ENCODE peak calls at places on chromosomes 1 and 21, in ten cellular contexts. One of them, this sample, is unnamed.

GRCh38 chr1:1356796-1357401 is 1.5 kb downstream of the MXRA8 start:
- DNase-seq in endothelial cell: no peak
- DNase-seq in upper lobe of right lung: no peak
- DNase-seq in fibroblast of lung: no peak
- DNase-seq in left ventricle myocardium inferior: no peak
- DNase-seq in progenitor cell of endocrine pancreas: no peak
- DNase-seq in ovary: no peak
- DNase-seq in fibroblast of pulmonary artery: no peak
- DNase-seq in CD4-positive, alpha-beta T cell: no peak
- DNase-seq in omental fat pad: no peak
- DNase-seq in this sample: no peak

GRCh38 chr1:68136187-68136586 is 85.8 kb upstream of the DIRAS3 start:
- DNase-seq in progenitor cell of endocrine pancreas: no peak
- DNase-seq in ovary: no peak
- DNase-seq in upper lobe of right lung: no peak
- DNase-seq in CD4-positive, alpha-beta T cell: no peak
- DNase-seq in left ventricle myocardium inferior: no peak
- DNase-seq in fibroblast of lung: no peak
- DNase-seq in omental fat pad: no peak
- DNase-seq in fibroblast of pulmonary artery: peak
- DNase-seq in endothelial cell: no peak
- DNase-seq in this sample: no peak

GRCh38 chr1:27335506-27336422 is 6.1 kb upstream of the SYTL1 start:
- DNase-seq in progenitor cell of endocrine pancreas: no peak
- DNase-seq in endothelial cell: no peak
- DNase-seq in left ventricle myocardium inferior: no peak
- DNase-seq in omental fat pad: no peak
- DNase-seq in fibroblast of pulmonary artery: no peak
- DNase-seq in upper lobe of right lung: no peak
- DNase-seq in fibroblast of lung: no peak
- DNase-seq in ovary: no peak
- DNase-seq in CD4-positive, alpha-beta T cell: no peak
- DNase-seq in this sample: no peak

GRCh38 chr1:184289825-184290550 is 96.8 kb upstream of the C1orf21 start:
- DNase-seq in upper lobe of right lung: no peak
- DNase-seq in progenitor cell of endocrine pancreas: no peak
- DNase-seq in endothelial cell: no peak
- DNase-seq in fibroblast of pulmonary artery: no peak
- DNase-seq in fibroblast of lung: no peak
- DNase-seq in left ventricle myocardium inferior: no peak
- DNase-seq in CD4-positive, alpha-beta T cell: no peak
- DNase-seq in ovary: no peak
- DNase-seq in omental fat pad: no peak
- DNase-seq in this sample: no peak

GRCh38 chr1:53140451-53140850 is 2.0 kb downstream of the SLC1A7 start:
- DNase-seq in upper lobe of right lung: no peak
- DNase-seq in endothelial cell: no peak
- DNase-seq in progenitor cell of endocrine pancreas: no peak
- DNase-seq in left ventricle myocardium inferior: no peak
- DNase-seq in ovary: peak
- DNase-seq in CD4-positive, alpha-beta T cell: no peak
- DNase-seq in fibroblast of pulmonary artery: no peak
- DNase-seq in omental fat pad: no peak
- DNase-seq in fibroblast of lung: peak
- DNase-seq in this sample: no peak

GRCh38 chr21:25171438-25171837 is 435.8 kb downstream of the MRPL39 start:
- DNase-seq in left ventricle myocardium inferior: no peak
- DNase-seq in ovary: no peak
- DNase-seq in fibroblast of lung: peak
- DNase-seq in progenitor cell of endocrine pancreas: no peak
- DNase-seq in omental fat pad: no peak
- DNase-seq in fibroblast of pulmonary artery: peak
- DNase-seq in CD4-positive, alpha-beta T cell: no peak
- DNase-seq in endothelial cell: no peak
- DNase-seq in upper lobe of right lung: no peak
- DNase-seq in this sample: no peak

GRCh38 chr1:12435639-12436344 is 182.2 kb downstream of the DHRS3 start:
- DNase-seq in left ventricle myocardium inferior: no peak
- DNase-seq in CD4-positive, alpha-beta T cell: no peak
- DNase-seq in upper lobe of right lung: no peak
- DNase-seq in fibroblast of pulmonary artery: peak
- DNase-seq in omental fat pad: no peak
- DNase-seq in fibroblast of lung: no peak
- DNase-seq in endothelial cell: no peak
- DNase-seq in ovary: no peak
- DNase-seq in progenitor cell of endocrine pancreas: no peak
- DNase-seq in this sample: peak

GRCh38 chr1:155834296-155834926 is 22.6 kb downstream of the GON4L start:
- DNase-seq in progenitor cell of endocrine pancreas: no peak
- DNase-seq in left ventricle myocardium inferior: no peak
- DNase-seq in fibroblast of pulmonary artery: peak
- DNase-seq in omental fat pad: no peak
- DNase-seq in fibroblast of lung: peak
- DNase-seq in upper lobe of right lung: no peak
- DNase-seq in CD4-positive, alpha-beta T cell: no peak
- DNase-seq in endothelial cell: no peak
- DNase-seq in ovary: no peak
- DNase-seq in this sample: no peak

GRCh38 chr1:185733818-185734709 is at the start of gene HMCN1:
- DNase-seq in left ventricle myocardium inferior: peak
- DNase-seq in omental fat pad: peak
- DNase-seq in CD4-positive, alpha-beta T cell: no peak
- DNase-seq in endothelial cell: peak
- DNase-seq in progenitor cell of endocrine pancreas: peak
- DNase-seq in ovary: peak
- DNase-seq in upper lobe of right lung: peak
- DNase-seq in fibroblast of pulmonary artery: peak
- DNase-seq in fibroblast of lung: peak
- DNase-seq in this sample: peak

GRCh38 chr1:153032677-153033308 is 1.8 kb downstream of the SPRR1B start:
- DNase-seq in CD4-positive, alpha-beta T cell: no peak
- DNase-seq in left ventricle myocardium inferior: no peak
- DNase-seq in upper lobe of right lung: no peak
- DNase-seq in endothelial cell: peak
- DNase-seq in progenitor cell of endocrine pancreas: no peak
- DNase-seq in ovary: no peak
- DNase-seq in fibroblast of pulmonary artery: peak
- DNase-seq in omental fat pad: no peak
- DNase-seq in fibroblast of lung: peak
- DNase-seq in this sample: no peak

GRCh38 chr1:35559317-35559944 is 1.8 kb downstream of the NCDN start:
- DNase-seq in progenitor cell of endocrine pancreas: no peak
- DNase-seq in upper lobe of right lung: no peak
- DNase-seq in omental fat pad: no peak
- DNase-seq in ovary: no peak
- DNase-seq in left ventricle myocardium inferior: no peak
- DNase-seq in fibroblast of pulmonary artery: no peak
- DNase-seq in fibroblast of lung: no peak
- DNase-seq in endothelial cell: no peak
- DNase-seq in CD4-positive, alpha-beta T cell: no peak
- DNase-seq in this sample: no peak

GRCh38 chr21:45640888-45641479 is 2.5 kb upstream of the PCBP3 start:
- DNase-seq in omental fat pad: no peak
- DNase-seq in CD4-positive, alpha-beta T cell: no peak
- DNase-seq in fibroblast of pulmonary artery: peak
- DNase-seq in left ventricle myocardium inferior: no peak
- DNase-seq in progenitor cell of endocrine pancreas: no peak
- DNase-seq in endothelial cell: peak
- DNase-seq in upper lobe of right lung: no peak
- DNase-seq in fibroblast of lung: peak
- DNase-seq in ovary: peak
- DNase-seq in this sample: no peak

GRCh38 chr1:185531838-185532237 is 202.4 kb upstream of the HMCN1 start:
- DNase-seq in omental fat pad: no peak
- DNase-seq in endothelial cell: no peak
- DNase-seq in fibroblast of lung: no peak
- DNase-seq in progenitor cell of endocrine pancreas: no peak
- DNase-seq in left ventricle myocardium inferior: no peak
- DNase-seq in upper lobe of right lung: no peak
- DNase-seq in fibroblast of pulmonary artery: no peak
- DNase-seq in ovary: no peak
- DNase-seq in CD4-positive, alpha-beta T cell: no peak
- DNase-seq in this sample: no peak

GRCh38 chr1:67948155-67949075 is 102.0 kb downstream of the DIRAS3 start:
- DNase-seq in fibroblast of lung: peak
- DNase-seq in endothelial cell: no peak
- DNase-seq in progenitor cell of endocrine pancreas: no peak
- DNase-seq in upper lobe of right lung: no peak
- DNase-seq in CD4-positive, alpha-beta T cell: no peak
- DNase-seq in omental fat pad: no peak
- DNase-seq in fibroblast of pulmonary artery: peak
- DNase-seq in ovary: no peak
- DNase-seq in left ventricle myocardium inferior: no peak
- DNase-seq in this sample: no peak

GRCh38 chr1:93784538-93784937 is 94.5 kb downstream of the DNTTIP2 start:
- DNase-seq in fibroblast of pulmonary artery: no peak
- DNase-seq in omental fat pad: no peak
- DNase-seq in upper lobe of right lung: no peak
- DNase-seq in progenitor cell of endocrine pancreas: no peak
- DNase-seq in ovary: no peak
- DNase-seq in left ventricle myocardium inferior: no peak
- DNase-seq in CD4-positive, alpha-beta T cell: no peak
- DNase-seq in endothelial cell: no peak
- DNase-seq in fibroblast of lung: no peak
- DNase-seq in this sample: no peak

GRCh38 chr1:56436912-56437403 is 142.4 kb downstream of the PLPP3 start:
- DNase-seq in omental fat pad: no peak
- DNase-seq in progenitor cell of endocrine pancreas: no peak
- DNase-seq in CD4-positive, alpha-beta T cell: no peak
- DNase-seq in fibroblast of pulmonary artery: no peak
- DNase-seq in upper lobe of right lung: no peak
- DNase-seq in endothelial cell: peak
- DNase-seq in fibroblast of lung: no peak
- DNase-seq in left ventricle myocardium inferior: no peak
- DNase-seq in ovary: no peak
- DNase-seq in this sample: no peak

GRCh38 chr1:15246960-15247614 is at the start of gene FHAD1:
- DNase-seq in fibroblast of pulmonary artery: peak
- DNase-seq in progenitor cell of endocrine pancreas: peak
- DNase-seq in endothelial cell: peak
- DNase-seq in omental fat pad: no peak
- DNase-seq in CD4-positive, alpha-beta T cell: no peak
- DNase-seq in fibroblast of lung: peak
- DNase-seq in upper lobe of right lung: peak
- DNase-seq in ovary: peak
- DNase-seq in left ventricle myocardium inferior: peak
- DNase-seq in this sample: peak

GRCh38 chr1:177328251-177328650 is 157.5 kb downstream of the BRINP2 start:
- DNase-seq in progenitor cell of endocrine pancreas: no peak
- DNase-seq in ovary: no peak
- DNase-seq in fibroblast of lung: no peak
- DNase-seq in omental fat pad: no peak
- DNase-seq in upper lobe of right lung: no peak
- DNase-seq in CD4-positive, alpha-beta T cell: no peak
- DNase-seq in fibroblast of pulmonary artery: no peak
- DNase-seq in endothelial cell: no peak
- DNase-seq in left ventricle myocardium inferior: no peak
- DNase-seq in this sample: no peak

GRCh38 chr1:81114191-81114590 is 686.5 kb upstream of the ADGRL2 start:
- DNase-seq in CD4-positive, alpha-beta T cell: no peak
- DNase-seq in endothelial cell: no peak
- DNase-seq in ovary: no peak
- DNase-seq in left ventricle myocardium inferior: no peak
- DNase-seq in progenitor cell of endocrine pancreas: no peak
- DNase-seq in fibroblast of lung: no peak
- DNase-seq in upper lobe of right lung: no peak
- DNase-seq in fibroblast of pulmonary artery: no peak
- DNase-seq in omental fat pad: no peak
- DNase-seq in this sample: no peak
- TF ChIP-seq CTCF in CD4-positive, alpha-beta T cell: no peak
- TF ChIP-seq CTCF in endothelial cell: no peak
- TF ChIP-seq CTCF in ovary: no peak
- TF ChIP-seq CTCF in left ventricle myocardium inferior: no peak
- TF ChIP-seq CTCF in progenitor cell of endocrine pancreas: no peak
- TF ChIP-seq CTCF in fibroblast of lung: no peak
- TF ChIP-seq CTCF in upper lobe of right lung: no peak
- TF ChIP-seq CTCF in fibroblast of pulmonary artery: no peak
- TF ChIP-seq CTCF in omental fat pad: no peak
- TF ChIP-seq CTCF in this sample: no peak

GRCh38 chr1:181583598-181583997 is 100.3 kb downstream of the CACNA1E start:
- DNase-seq in endothelial cell: no peak
- DNase-seq in upper lobe of right lung: no peak
- DNase-seq in ovary: no peak
- DNase-seq in left ventricle myocardium inferior: no peak
- DNase-seq in fibroblast of pulmonary artery: no peak
- DNase-seq in fibroblast of lung: no peak
- DNase-seq in progenitor cell of endocrine pancreas: no peak
- DNase-seq in omental fat pad: no peak
- DNase-seq in CD4-positive, alpha-beta T cell: no peak
- DNase-seq in this sample: no peak
- TF ChIP-seq CTCF in endothelial cell: peak
- TF ChIP-seq CTCF in upper lobe of right lung: peak
- TF ChIP-seq CTCF in ovary: no peak
- TF ChIP-seq CTCF in left ventricle myocardium inferior: peak
- TF ChIP-seq CTCF in fibroblast of pulmonary artery: no peak
- TF ChIP-seq CTCF in fibroblast of lung: peak
- TF ChIP-seq CTCF in progenitor cell of endocrine pancreas: peak
- TF ChIP-seq CTCF in omental fat pad: no peak
- TF ChIP-seq CTCF in CD4-positive, alpha-beta T cell: no peak
- TF ChIP-seq CTCF in this sample: no peak

GRCh38 chr1:10456079-10456478 is 6.2 kb downstream of the CORT start:
- DNase-seq in endothelial cell: no peak
- DNase-seq in fibroblast of pulmonary artery: no peak
- DNase-seq in fibroblast of lung: no peak
- DNase-seq in progenitor cell of endocrine pancreas: no peak
- DNase-seq in CD4-positive, alpha-beta T cell: no peak
- DNase-seq in left ventricle myocardium inferior: no peak
- DNase-seq in ovary: no peak
- DNase-seq in upper lobe of right lung: no peak
- DNase-seq in omental fat pad: no peak
- DNase-seq in this sample: no peak
- TF ChIP-seq CTCF in endothelial cell: no peak
- TF ChIP-seq CTCF in fibroblast of pulmonary artery: no peak
- TF ChIP-seq CTCF in fibroblast of lung: no peak
- TF ChIP-seq CTCF in progenitor cell of endocrine pancreas: no peak
- TF ChIP-seq CTCF in CD4-positive, alpha-beta T cell: no peak
- TF ChIP-seq CTCF in left ventricle myocardium inferior: no peak
- TF ChIP-seq CTCF in ovary: no peak
- TF ChIP-seq CTCF in upper lobe of right lung: no peak
- TF ChIP-seq CTCF in omental fat pad: no peak
- TF ChIP-seq CTCF in this sample: no peak

DNA sequence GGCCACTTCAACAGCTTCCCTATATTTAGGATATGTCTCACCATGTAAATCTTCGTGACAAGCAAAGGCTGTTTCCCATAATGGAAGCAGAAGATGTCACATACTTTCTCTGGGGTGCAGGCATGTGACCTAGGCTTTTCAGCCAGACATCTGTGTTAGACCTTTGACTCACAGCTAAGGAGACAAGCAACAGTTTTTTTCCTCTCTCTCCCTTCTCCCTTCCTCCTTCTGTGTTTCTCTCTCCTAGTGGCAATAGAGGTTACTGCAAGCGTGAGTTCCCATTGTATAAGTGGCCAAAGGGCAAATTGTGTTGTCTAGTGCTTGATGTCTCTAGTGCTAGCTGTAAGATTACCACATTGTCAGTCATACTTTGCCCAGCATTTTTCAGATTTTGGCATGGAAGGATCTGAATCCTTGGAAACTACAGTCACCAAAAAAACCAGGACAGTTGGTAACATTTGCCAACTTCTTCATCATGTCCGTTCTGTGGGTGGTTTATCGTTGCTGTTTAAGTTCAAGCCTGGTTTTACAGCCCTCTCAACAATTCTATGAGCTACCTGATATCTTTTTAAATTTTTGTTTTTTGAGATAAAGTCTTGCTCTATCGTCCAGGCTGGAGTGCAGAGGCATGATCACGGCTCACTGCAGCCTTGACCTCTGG is 44.4 kb upstream of the RABGAP1L start:
- DNase-seq in progenitor cell of endocrine pancreas: no peak
- DNase-seq in omental fat pad: no peak
- DNase-seq in fibroblast of lung: peak
- DNase-seq in ovary: no peak
- DNase-seq in upper lobe of right lung: no peak
- DNase-seq in fibroblast of pulmonary artery: peak
- DNase-seq in CD4-positive, alpha-beta T cell: no peak
- DNase-seq in left ventricle myocardium inferior: no peak
- DNase-seq in endothelial cell: peak
- DNase-seq in this sample: peak
- TF ChIP-seq CTCF in progenitor cell of endocrine pancreas: peak
- TF ChIP-seq CTCF in omental fat pad: no peak
- TF ChIP-seq CTCF in fibroblast of lung: peak
- TF ChIP-seq CTCF in ovary: no peak
- TF ChIP-seq CTCF in upper lobe of right lung: peak
- TF ChIP-seq CTCF in fibroblast of pulmonary artery: peak
- TF ChIP-seq CTCF in CD4-positive, alpha-beta T cell: peak
- TF ChIP-seq CTCF in left ventricle myocardium inferior: peak
- TF ChIP-seq CTCF in endothelial cell: peak
- TF ChIP-seq CTCF in this sample: no peak

This sample was measured in GM20000.